ENCODE peak calls at places on chromosomes 11 and 22, in ten cellular contexts. Z, X, J, D, Y, U, Q, P, O and S are unnamed samples.

GRCh38 chr11:101428918-101429317 is 154.9 kb downstream of the TRPC6 start:
- DNase-seq in Z (no peak), X (no peak), J (peak; percentile 56), D (no peak), Y (no peak), U (no peak), Q (peak; percentile 42), P (no peak), O (no peak), S (peak; percentile 12)

GRCh38 chr11:16215352-16215751 is 141.0 kb downstream of the SOX6 start:
- DNase-seq in Z (no peak), X (no peak), J (no peak), D (no peak), Y (no peak), U (no peak), Q (no peak), P (no peak), O (no peak), S (no peak)

GRCh38 chr11:120465921-120466534 is 45.5 kb upstream of the GRIK4 start:
- DNase-seq in Z (no peak), X (no peak), J (no peak), D (no peak), Y (no peak), U (no peak), Q (no peak), P (no peak), O (no peak), S (no peak)

GRCh38 chr11:84140386-84141169 is 854.4 kb upstream of the CCDC90B start:
- DNase-seq in Z (no peak), X (no peak), J (no peak), D (no peak), Y (no peak), U (no peak), Q (no peak), P (no peak), O (no peak), S (no peak)

GRCh38 chr22:18095101-18095805 is 15.4 kb upstream of the TUBA8 start:
- DNase-seq in Z (no peak), X (peak; percentile 69), J (peak; percentile 14), D (no peak), Y (no peak), U (no peak), Q (no peak), P (no peak), O (no peak), S (no peak)

GRCh38 chr22:36986242-36986821 is 32.9 kb downstream of the TST start:
- DNase-seq in Z (no peak), X (no peak), J (no peak), D (peak; percentile 40), Y (peak; percentile 61), U (no peak), Q (no peak), P (peak; percentile 67), O (no peak), S (peak; percentile 74)

GRCh38 chr22:48752451-48753380 is 1075.0 kb downstream of the BRD1 start:
- DNase-seq in Z (no peak), X (no peak), J (no peak), D (no peak), Y (no peak), U (no peak), Q (no peak), P (no peak), O (no peak), S (no peak)

GRCh38 chr11:117884994-117885393 is 8.5 kb upstream of the FXYD6 start:
- DNase-seq in Z (no peak), X (no peak), J (no peak), D (no peak), Y (peak; percentile 43), U (no peak), Q (peak; percentile 11), P (no peak), O (no peak), S (no peak)

GRCh38 chr22:48359613-48359965 is 1468.1 kb downstream of the BRD1 start:
- DNase-seq in Z (no peak), X (no peak), J (no peak), D (no peak), Y (no peak), U (no peak), Q (no peak), P (no peak), O (no peak), S (no peak)

GRCh38 chr22:20243545-20244249 is 24.4 kb downstream of the RTN4R start:
- DNase-seq in Z (no peak), X (peak; percentile 67), J (peak; percentile 70), D (peak; percentile 49), Y (peak; percentile 63), U (peak; percentile 57), Q (peak; percentile 65), P (peak; percentile 64), O (peak; percentile 81), S (peak; percentile 88)

GRCh38 chr11:129331217-129331616 is 44.4 kb upstream of the BARX2 start:
- DNase-seq in Z (no peak), X (no peak), J (no peak), D (peak; percentile 63), Y (no peak), U (no peak), Q (peak; percentile 10), P (no peak), O (no peak), S (no peak)

GRCh38 chr22:36253523-36254490 is 874 bp downstream of the APOL1 start:
- DNase-seq in Z (no peak), X (no peak), J (no peak), D (peak; percentile 58), Y (peak; percentile 38), U (no peak), Q (no peak), P (peak; percentile 57), O (no peak), S (no peak)

GRCh38 chr22:32313532-32313931 is 44.1 kb upstream of the RFPL3 start:
- DNase-seq in Z (no peak), X (no peak), J (no peak), D (no peak), Y (no peak), U (no peak), Q (no peak), P (no peak), O (no peak), S (no peak)

GRCh38 chr11:9057032-9057431 is 34.4 kb downstream of the SCUBE2 start:
- DNase-seq in Z (no peak), X (no peak), J (no peak), D (no peak), Y (no peak), U (no peak), Q (peak; percentile 38), P (no peak), O (no peak), S (no peak)